ENCODE peak calls at places on chromosomes 4 and X, in six cellular contexts. M is neural progenitor cell; T is CD8-positive, alpha-beta memory T cell; R is A172; J is fibroblast of mammary gland; Q is HFF-Myc. K is an unnamed sample.

GRCh38 chr4:681736-682451 is 7.1 kb downstream of the SLC49A3 start:
- DNase-seq in M (peak), T (peak), R (no peak), J (no peak), Q (no peak), K (peak)

GRCh38 chr4:125750827-125751466 is 436.2 kb downstream of the FAT4 start:
- DNase-seq in M (peak), T (no peak), R (no peak), J (peak), Q (peak), K (no peak)

GRCh38 chr4:99885063-99885664 is 9.1 kb downstream of the LAMTOR3 start:
- DNase-seq in M (peak), T (peak), R (peak), J (peak), Q (peak), K (no peak)

GRCh38 chrX:152313529-152314302 is 137.4 kb downstream of the GABRA3 start:
- DNase-seq in M (no peak), T (no peak), R (peak), J (no peak), Q (no peak), K (no peak)

GRCh38 chr4:116361782-116362181 is 723.6 kb downstream of the TRAM1L1 start:
- DNase-seq in M (no peak), T (no peak), R (no peak), J (no peak), Q (no peak), K (peak)

GRCh38 chrX:7147431-7147977 is at the start of gene STS:
- DNase-seq in M (peak), T (no peak), R (peak), J (peak), Q (no peak), K (peak)

GRCh38 chrX:134849390-134849789 is 141.4 kb upstream of the SMIM10 start:
- DNase-seq in M (no peak), T (no peak), R (peak), J (peak), Q (no peak), K (no peak)

GRCh38 chrX:97529801-97530200 is 646.1 kb downstream of the RPA4 start:
- DNase-seq in M (no peak), T (no peak), R (no peak), J (peak), Q (no peak), K (no peak)

GRCh38 chr4:94758141-94758699 is 465 bp downstream of the BMPR1B start:
- DNase-seq in M (peak), T (no peak), R (no peak), J (no peak), Q (no peak), K (peak)

GRCh38 chr4:2370597-2371320 is 47.7 kb downstream of the ZFYVE28 start:
- DNase-seq in M (no peak), T (no peak), R (no peak), J (no peak), Q (no peak), K (no peak)

GRCh38 chr4:110271986-110272385 is 73.6 kb upstream of the ELOVL6 start:
- DNase-seq in M (no peak), T (no peak), R (no peak), J (peak), Q (no peak), K (no peak)

GRCh38 chr4:52091811-52092210 is 40.7 kb downstream of the SPATA18 start:
- DNase-seq in M (no peak), T (no peak), R (no peak), J (peak), Q (no peak), K (no peak)